ENCODE peak calls at places on chromosomes 5 and 9, in four cellular contexts. A is adrenal gland, Y is brain microvascular endothelial cell, W is sigmoid colon. X is an unnamed sample.

GRCh38 chr9:78044189-78044588 is 12.6 kb upstream of the GNAQ start:
- DNase-seq in A (no peak), Y (no peak), W (no peak), X (no peak)

GRCh38 chr9:77939149-77939668 is 92.4 kb downstream of the GNAQ start:
- DNase-seq in A (no peak), Y (peak), W (no peak), X (no peak)

GRCh38 chr9:114121445-114122151 is 22.5 kb upstream of the KIF12 start:
- DNase-seq in A (no peak), Y (no peak), W (no peak), X (no peak)

GRCh38 chr5:158056426-158056825 is 197.5 kb upstream of the CLINT1 start:
- DNase-seq in A (no peak), Y (peak), W (no peak), X (no peak)

GRCh38 chr5:145450286-145450969 is 384.7 kb downstream of the PRELID2 start:
- DNase-seq in A (no peak), Y (no peak), W (no peak), X (no peak)

GRCh38 chr9:135516132-135516860 is 4.9 kb upstream of the LCN1 start:
- DNase-seq in A (peak), Y (no peak), W (peak), X (no peak)

GRCh38 chr9:503881-504852 is 289.5 kb downstream of the DOCK8 start:
- DNase-seq in A (peak), Y (peak), W (peak), X (peak)

GRCh38 chr5:111995701-111996100 is 238.7 kb upstream of the NREP start:
- DNase-seq in A (no peak), Y (no peak), W (no peak), X (no peak)

GRCh38 chr5:44875661-44876250 is 67.0 kb downstream of the MRPS30 start:
- DNase-seq in A (no peak), Y (no peak), W (no peak), X (no peak)

GRCh38 chr5:153831976-153832375 is 206.7 kb downstream of the FAM114A2 start:
- DNase-seq in A (no peak), Y (peak), W (no peak), X (no peak)

GRCh38 chr5:78592735-78593386 is 55.7 kb downstream of the LHFPL2 start:
- DNase-seq in A (no peak), Y (no peak), W (no peak), X (no peak)

GRCh38 chr5:90144625-90145327 is 264.8 kb downstream of the CETN3 start:
- DNase-seq in A (no peak), Y (peak), W (no peak), X (no peak)

GRCh38 chr5:117182104-117182503 is 607.5 kb upstream of the SEMA6A start:
- DNase-seq in A (no peak), Y (no peak), W (no peak), X (no peak)

GRCh38 chr9:120839146-120839545 is 3.6 kb downstream of the PSMD5 start:
- DNase-seq in A (no peak), Y (no peak), W (no peak), X (no peak)

GRCh38 chr9:97366889-97367288 is 45.0 kb upstream of the TDRD7 start:
- DNase-seq in A (no peak), Y (no peak), W (no peak), X (no peak)

GRCh38 chr5:146188358-146188757 is 5.9 kb upstream of the LARS1 start:
- DNase-seq in A (no peak), Y (peak), W (no peak), X (no peak)

GRCh38 chr5:17185776-17186175 is 31.7 kb upstream of the BASP1 start:
- DNase-seq in A (no peak), Y (peak), W (peak), X (no peak)

GRCh38 chr9:112380102-112380581 is at the start of gene HSDL2:
- DNase-seq in A (no peak), Y (no peak), W (peak), X (peak)

GRCh38 chr9:108094676-108094993 is 605.1 kb upstream of the KLF4 start:
- DNase-seq in A (no peak), Y (peak), W (no peak), X (no peak)

GRCh38 chr9:89806371-89807100 is 201.7 kb downstream of the GADD45G start:
- DNase-seq in A (no peak), Y (peak), W (no peak), X (no peak)

GRCh38 chr9:2623046-2623865 is 1.7 kb downstream of the VLDLR start:
- DNase-seq in A (peak), Y (no peak), W (peak), X (peak)

GRCh38 chr9:25519286-25519685 is 159.0 kb downstream of the TUSC1 start:
- DNase-seq in A (no peak), Y (no peak), W (no peak), X (no peak)

GRCh38 chr5:176678584-176678983 is 31.3 kb downstream of the TSPAN17 start:
- DNase-seq in A (no peak), Y (no peak), W (no peak), X (no peak)

GRCh38 chr9:133160742-133161541 is 2.8 kb downstream of the GBGT1 start:
- DNase-seq in A (peak), Y (peak), W (peak), X (no peak)

GRCh38 chr9:14526504-14526903 is 166.7 kb downstream of the ZDHHC21 start:
- DNase-seq in A (no peak), Y (no peak), W (no peak), X (no peak)

GRCh38 chr5:90410178-90410762 is 714 bp upstream of the CETN3 start:
- DNase-seq in A (no peak), Y (no peak), W (no peak), X (no peak)

GRCh38 chr5:154308457-154309360 is 118.2 kb downstream of the GALNT10 start:
- DNase-seq in A (no peak), Y (peak), W (no peak), X (no peak)

GRCh38 chr5:150302301-150303069 is at the start of gene ARSI:
- DNase-seq in A (no peak), Y (no peak), W (peak), X (no peak)

GRCh38 chr5:151683936-151684586 is 2.7 kb downstream of the SPARC start:
- DNase-seq in A (no peak), Y (no peak), W (no peak), X (no peak)

DNA sequence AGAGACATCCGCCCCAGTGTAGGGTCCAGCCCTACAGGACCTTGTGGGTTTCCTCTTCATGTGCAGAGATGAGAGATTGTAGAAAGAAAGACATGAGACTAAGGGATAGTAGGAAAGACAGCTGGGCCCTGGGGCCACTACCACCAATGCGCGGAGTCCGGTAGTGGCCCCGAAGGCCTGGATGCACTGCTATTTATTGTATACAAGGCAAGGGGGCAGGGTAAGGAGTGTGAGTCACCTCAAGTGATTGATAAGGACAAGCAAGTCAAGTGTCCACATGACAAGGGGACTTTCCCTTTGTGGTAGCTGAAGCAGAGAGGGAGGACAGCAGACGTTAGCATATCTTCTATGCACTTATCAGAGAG is 6.2 kb upstream of the TMEM141 start:
- DNase-seq in A (no peak), Y (no peak), W (no peak), X (no peak)
- H3K27ac ChIP-seq in A (no peak), Y (no peak), W (no peak), X (peak)

GRCh38 chr9:4983541-4984165 is 1.4 kb upstream of the JAK2 start:
- DNase-seq in A (peak), Y (no peak), W (no peak), X (no peak)
- H3K4me3 ChIP-seq in A (peak), Y (peak), W (peak), X (peak)

DNA sequence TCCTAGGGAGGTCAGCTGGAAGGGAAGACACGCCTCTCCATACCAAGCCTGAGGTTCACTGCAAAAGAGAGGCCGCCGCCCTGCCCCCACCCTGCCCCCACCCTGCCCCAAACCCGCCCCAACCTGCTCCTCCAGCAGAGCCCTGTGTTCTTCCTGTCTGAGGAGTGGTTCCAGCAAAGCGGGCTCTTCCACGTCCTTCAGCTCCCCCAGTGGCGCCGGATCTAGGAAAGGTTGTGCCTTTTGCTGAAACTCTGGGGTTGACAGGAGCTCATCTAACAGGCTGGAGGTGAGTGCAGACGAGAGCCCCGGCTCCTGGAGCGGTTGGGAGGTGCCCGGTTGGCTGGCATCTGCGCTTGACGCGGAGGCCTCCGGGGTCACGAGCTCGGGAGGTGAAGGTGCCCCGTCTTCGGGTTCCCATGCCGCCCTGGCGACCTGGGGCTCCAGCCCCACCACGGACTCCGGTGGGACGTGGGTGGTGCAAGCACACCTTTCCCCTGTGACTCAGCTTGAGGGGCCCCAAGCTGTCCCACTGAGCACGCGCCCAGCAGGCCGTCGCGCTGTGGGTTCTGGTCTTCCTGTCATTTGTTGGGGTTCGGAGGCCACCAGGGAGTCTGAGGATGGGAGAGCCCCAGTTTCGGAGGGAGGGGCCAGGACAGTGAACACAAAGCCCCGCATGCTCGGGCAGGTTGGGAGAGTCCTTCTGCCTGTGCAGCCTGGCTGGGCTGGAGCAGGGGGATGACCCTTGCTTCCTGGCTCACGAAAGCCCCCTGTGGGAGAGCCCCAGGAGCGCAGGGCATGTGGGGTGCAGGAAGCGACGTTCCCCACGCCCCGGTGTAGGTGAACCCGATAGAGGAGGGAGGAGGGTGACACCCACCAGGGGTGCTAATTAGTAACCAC is 1467.1 kb downstream of the FOXD4L5 start:
- DNase-seq in A (peak), Y (peak), W (peak), X (peak)
- TF ChIP-seq CTCF in A (no peak), Y (no peak), W (no peak), X (no peak)

GRCh38 chr5:180126716-180127681 is 55.4 kb upstream of the RNF130 start:
- DNase-seq in A (peak), Y (no peak), W (no peak), X (peak)
- H3K27ac ChIP-seq in A (no peak), Y (no peak), W (no peak), X (no peak)

GRCh38 chr5:6721442-6721841 is 8.2 kb downstream of the TENT4A start:
- DNase-seq in A (no peak), Y (no peak), W (no peak), X (no peak)
- H3K4me3 ChIP-seq in A (peak), Y (no peak), W (no peak), X (peak)

GRCh38 chr5:99032234-99033013 is 103.6 kb upstream of the CHD1 start:
- DNase-seq in A (peak), Y (peak), W (no peak), X (no peak)
- TF ChIP-seq CTCF in A (peak), Y (peak), W (peak), X (peak)

GRCh38 chr9:124386201-124386600 is 29.0 kb downstream of the PSMB7 start:
- DNase-seq in A (no peak), Y (no peak), W (no peak), X (no peak)

GRCh38 chr9:124385623-124386022 is 29.6 kb downstream of the PSMB7 start:
- DNase-seq in A (no peak), Y (no peak), W (no peak), X (no peak)

GRCh38 chr9:124390812-124391658 is 24.2 kb downstream of the PSMB7 start:
- DNase-seq in A (no peak), Y (no peak), W (no peak), X (no peak)

GRCh38 chr9:124389146-124389939 is 25.9 kb downstream of the PSMB7 start:
- DNase-seq in A (no peak), Y (no peak), W (no peak), X (no peak)

GRCh38 chr9:124388275-124389048 is 26.8 kb downstream of the PSMB7 start:
- DNase-seq in A (no peak), Y (no peak), W (no peak), X (no peak)
- H3K27ac ChIP-seq in A (no peak), Y (no peak), W (no peak), X (peak)

DNA sequence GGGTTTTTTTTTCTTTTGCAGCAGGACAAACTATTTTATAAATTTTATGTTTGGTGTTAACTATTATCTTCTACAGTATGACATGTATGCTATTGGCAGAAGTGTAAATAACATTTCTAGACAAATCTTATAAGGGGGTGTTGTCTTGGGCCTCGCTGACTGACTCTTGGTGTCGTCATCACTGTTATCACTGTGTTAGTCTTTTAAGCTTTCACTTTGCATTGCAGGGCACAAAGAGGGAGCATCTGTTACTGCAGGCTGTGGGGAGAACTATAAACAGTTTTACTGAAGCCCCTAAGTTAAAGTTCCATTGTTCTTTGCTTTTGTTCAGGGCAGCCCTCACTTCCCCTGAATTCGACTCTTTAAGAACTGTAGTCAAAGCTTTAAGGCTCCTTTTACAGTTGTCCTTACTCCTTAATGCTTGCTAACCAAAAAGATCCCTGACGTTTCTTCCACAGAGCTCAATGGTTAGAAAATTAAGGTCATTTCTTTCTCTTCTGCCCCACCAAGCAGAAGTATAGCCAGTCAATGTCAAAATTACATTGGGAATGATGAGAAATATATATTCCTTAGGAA is 605.0 kb downstream of the RAB3C start:
- DNase-seq in A (no peak), Y (peak), W (no peak), X (no peak)
- H3K4me3 ChIP-seq in A (no peak), Y (peak), W (no peak), X (no peak)

DNA sequence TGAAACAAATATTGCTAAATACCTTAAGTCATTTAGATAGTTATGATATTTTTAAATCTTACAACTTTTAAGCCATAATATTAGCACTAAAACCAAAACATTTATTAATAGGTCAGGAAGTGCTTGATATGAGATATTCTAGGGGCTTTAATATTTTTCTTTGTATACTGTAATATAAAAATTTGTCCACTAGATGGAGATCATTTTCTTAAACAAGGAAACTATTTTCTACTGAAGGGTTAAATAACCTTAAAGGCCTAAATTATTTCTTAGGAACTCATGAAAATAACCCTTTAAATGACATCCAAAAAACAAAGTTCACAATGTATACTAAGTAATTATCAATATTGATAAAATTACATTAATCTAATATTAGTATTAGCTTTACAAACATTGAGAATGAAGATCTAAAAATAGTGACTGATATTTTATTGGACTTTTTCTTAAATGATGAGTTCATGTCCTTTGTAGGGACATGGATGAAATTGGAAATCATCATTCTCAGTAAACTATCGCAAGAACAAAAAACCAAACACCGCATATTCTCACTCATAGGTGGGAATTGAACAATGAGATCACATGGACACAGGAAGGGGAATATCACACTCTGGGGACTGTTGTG is 635.7 kb downstream of the RAB3C start:
- DNase-seq in A (no peak), Y (no peak), W (no peak), X (no peak)
- TF ChIP-seq CTCF in A (peak), Y (peak), W (peak), X (peak)